ENCODE peak calls at places on chromosomes 16 and 17, in seven cellular contexts. F is adipocyte, V is activated gamma-delta T cell treated with Interleukin-2 at 50 U/mL for 16 hours, T is hepatic stellate cell, E is T follicular helper cell, Q is aorta, B is RCC 7860. H is an unnamed sample.

GRCh38 chr16:86050591-86051375 is 151.8 kb downstream of the IRF8 start:
- DNase-seq in F (no peak), V (no peak), T (no peak), E (no peak), Q (no peak), B (no peak), H (no peak)

GRCh38 chr16:65406076-65406475 is 284.2 kb upstream of the CDH11 start:
- DNase-seq in F (no peak), V (no peak), T (no peak), E (no peak), Q (no peak), B (no peak), H (no peak)

GRCh38 chr17:47914296-47914948 is 18.4 kb downstream of the SP2 start:
- DNase-seq in F (no peak), V (no peak), T (no peak), E (no peak), Q (no peak), B (no peak), H (no peak)

GRCh38 chr17:5373112-5373511 is 46.4 kb downstream of the NUP88 start:
- DNase-seq in F (no peak), V (no peak), T (no peak), E (no peak), Q (no peak), B (no peak), H (no peak)

GRCh38 chr17:62017912-62018311 is 47.2 kb downstream of the MED13 start:
- DNase-seq in F (no peak), V (no peak), T (peak), E (no peak), Q (no peak), B (no peak), H (no peak)

GRCh38 chr17:77147357-77147801 is 6.6 kb downstream of the SEC14L1 start:
- DNase-seq in F (no peak), V (no peak), T (no peak), E (no peak), Q (no peak), B (no peak), H (no peak)

GRCh38 chr17:73826181-73826871 is 182.1 kb upstream of the SDK2 start:
- DNase-seq in F (no peak), V (no peak), T (no peak), E (no peak), Q (no peak), B (no peak), H (no peak)

GRCh38 chr17:50487213-50488096 is 8.8 kb downstream of the RSAD1 start:
- DNase-seq in F (no peak), V (no peak), T (no peak), E (no peak), Q (no peak), B (no peak), H (no peak)

GRCh38 chr17:66302761-66303626 is 581 bp downstream of the PRKCA start:
- DNase-seq in F (peak), V (peak), T (peak), E (peak), Q (peak), B (peak), H (peak)

GRCh38 chr17:34580685-34581445 is 1.5 kb downstream of the TMEM132E start:
- DNase-seq in F (peak), V (no peak), T (no peak), E (no peak), Q (no peak), B (no peak), H (no peak)

GRCh38 chr17:909642-910323 is 69.8 kb downstream of the NXN start:
- DNase-seq in F (no peak), V (no peak), T (no peak), E (no peak), Q (no peak), B (no peak), H (no peak)

GRCh38 chr17:72414967-72415853 is 294.4 kb downstream of the SOX9 start:
- DNase-seq in F (no peak), V (no peak), T (no peak), E (no peak), Q (no peak), B (no peak), H (no peak)

GRCh38 chr17:60231691-60232090 is 81.9 kb downstream of the CA4 start:
- DNase-seq in F (peak), V (no peak), T (no peak), E (no peak), Q (no peak), B (no peak), H (no peak)

GRCh38 chr17:75588546-75589016 is 981 bp downstream of the MYO15B start:
- DNase-seq in F (no peak), V (no peak), T (no peak), E (no peak), Q (peak), B (no peak), H (no peak)

GRCh38 chr17:77372444-77373297 is 231.9 kb downstream of the SEC14L1 start:
- DNase-seq in F (peak), V (peak), T (peak), E (peak), Q (peak), B (no peak), H (peak)

GRCh38 chr17:56966277-56966676 is 5.4 kb upstream of the COIL start:
- DNase-seq in F (peak), V (no peak), T (no peak), E (no peak), Q (no peak), B (no peak), H (no peak)

GRCh38 chr16:29745126-29745852 is 501 bp downstream of the C16orf54 start:
- DNase-seq in F (no peak), V (peak), T (no peak), E (no peak), Q (peak), B (no peak), H (peak)

GRCh38 chr17:1158879-1159278 is 20.9 kb downstream of the ABR start:
- DNase-seq in F (no peak), V (no peak), T (no peak), E (no peak), Q (no peak), B (no peak), H (no peak)

GRCh38 chr16:63745456-63745855 is 1376.4 kb downstream of the CDH11 start:
- DNase-seq in F (peak), V (no peak), T (no peak), E (no peak), Q (no peak), B (no peak), H (no peak)

GRCh38 chr16:56549744-56550385 is 15.0 kb upstream of the MT4 start:
- DNase-seq in F (no peak), V (no peak), T (no peak), E (no peak), Q (no peak), B (no peak), H (no peak)

GRCh38 chr16:6684076-6684673 is 648.5 kb upstream of the RBFOX1 start:
- DNase-seq in F (peak), V (no peak), T (no peak), E (no peak), Q (no peak), B (no peak), H (no peak)

GRCh38 chr17:74979408-74980146 is 7.0 kb upstream of the HID1 start:
- DNase-seq in F (no peak), V (no peak), T (no peak), E (no peak), Q (no peak), B (no peak), H (no peak)

GRCh38 chr16:58591083-58591482 is 38.5 kb downstream of the CNOT1 start:
- DNase-seq in F (no peak), V (no peak), T (no peak), E (no peak), Q (no peak), B (no peak), H (no peak)

GRCh38 chr17:82613283-82614094 is 34.8 kb downstream of the WDR45B start:
- DNase-seq in F (no peak), V (no peak), T (no peak), E (no peak), Q (no peak), B (no peak), H (no peak)

GRCh38 chr16:68752602-68753001 is 15.5 kb downstream of the CDH1 start:
- DNase-seq in F (no peak), V (peak), T (no peak), E (no peak), Q (no peak), B (no peak), H (no peak)

GRCh38 chr17:19781488-19782458 is 33.7 kb upstream of the ALDH3A1 start:
- DNase-seq in F (no peak), V (no peak), T (no peak), E (no peak), Q (no peak), B (no peak), H (no peak)

GRCh38 chr17:73255671-73256181 is 6.0 kb downstream of the CPSF4L start:
- DNase-seq in F (peak), V (peak), T (peak), E (peak), Q (no peak), B (peak), H (no peak)

H was measured in central memory CD4-positive, alpha-beta T cell.